ENCODE peak calls at places on chromosomes 11 and 22, in four cellular contexts. R, N, E and X are unnamed samples.

GRCh38 chr11:117870176-117870952 is 6.1 kb downstream of the FXYD6 start:
- DNase-seq in R (no peak), N (no peak), E (no peak), X (no peak)

GRCh38 chr11:119410501-119410900 is 12.5 kb downstream of the THY1 start:
- DNase-seq in R (no peak), N (no peak), E (no peak), X (no peak)

GRCh38 chr11:94142308-94143277 is 14.0 kb downstream of the PANX1 start:
- DNase-seq in R (no peak), N (no peak), E (no peak), X (no peak)

GRCh38 chr11:62536301-62536957 is 10.2 kb downstream of the AHNAK start:
- DNase-seq in R (no peak), N (no peak), E (no peak), X (no peak)

GRCh38 chr11:93236741-93237675 is 39.2 kb upstream of the SLC36A4 start:
- DNase-seq in R (peak; percentile 40), N (no peak), E (peak; percentile 64), X (no peak)

GRCh38 chr11:30596832-30597231 is 10.7 kb upstream of the MPPED2 start:
- DNase-seq in R (no peak), N (no peak), E (no peak), X (no peak)

GRCh38 chr22:46390652-46391301 is 55.3 kb downstream of the TRMU start:
- DNase-seq in R (peak; percentile 47), N (peak; percentile 56), E (peak; percentile 52), X (no peak)

GRCh38 chr11:82225930-82226329 is 507.7 kb downstream of the FAM181B start:
- DNase-seq in R (no peak), N (no peak), E (peak; percentile 17), X (no peak)

GRCh38 chr11:35064114-35064800 is 74.7 kb upstream of the CD44 start:
- DNase-seq in R (no peak), N (no peak), E (peak; percentile 92), X (no peak)

GRCh38 chr11:2663915-2664314 is 35.9 kb downstream of the KCNQ1OT1 start:
- DNase-seq in R (no peak), N (no peak), E (no peak), X (no peak)

GRCh38 chr11:2188745-2189144 is 17.1 kb upstream of the TH start:
- DNase-seq in R (no peak), N (no peak), E (no peak), X (no peak)

GRCh38 chr22:19959043-19959586 is 17.5 kb upstream of the TXNRD2 start:
- DNase-seq in R (peak; percentile 59), N (peak; percentile 80), E (peak; percentile 86), X (peak; percentile 95)

GRCh38 chr22:20509344-20510047 is 2.1 kb downstream of the MED15 start:
- DNase-seq in R (peak; percentile 79), N (no peak), E (peak; percentile 90), X (no peak)

GRCh38 chr22:40036591-40037225 is 42.0 kb downstream of the FAM83F start:
- DNase-seq in R (peak; percentile 33), N (no peak), E (peak; percentile 78), X (peak; percentile 44)

GRCh38 chr11:13776134-13776815 is 107.8 kb downstream of the FAR1 start:
- DNase-seq in R (no peak), N (no peak), E (no peak), X (no peak)

GRCh38 chr22:25113316-25113721 is 86.3 kb upstream of the CRYBB3 start:
- DNase-seq in R (no peak), N (peak; percentile 75), E (no peak), X (no peak)

GRCh38 chr11:19275496-19275895 is 34.8 kb upstream of the E2F8 start:
- DNase-seq in R (no peak), N (no peak), E (no peak), X (no peak)

GRCh38 chr11:121194731-121195596 is 93.9 kb downstream of the TECTA start:
- DNase-seq in R (peak; percentile 77), N (no peak), E (peak; percentile 83), X (peak; percentile 41)

GRCh38 chr11:65895482-65895981 is 4.7 kb downstream of the FOSL1 start:
- DNase-seq in R (no peak), N (no peak), E (no peak), X (no peak)

GRCh38 chr11:103325686-103326069 is 216.5 kb downstream of the DYNC2H1 start:
- DNase-seq in R (no peak), N (no peak), E (no peak), X (no peak)

GRCh38 chr11:119093951-119094815 is 7.5 kb downstream of the DPAGT1 start:
- DNase-seq in R (no peak), N (peak; percentile 72), E (peak; percentile 51), X (peak; percentile 33)

GRCh38 chr11:103109818-103110388 is 677 bp downstream of the DYNC2H1 start:
- DNase-seq in R (no peak), N (no peak), E (peak; percentile 55), X (no peak)

GRCh38 chr11:65444314-65445051 is 21.9 kb downstream of the NEAT1 start:
- DNase-seq in R (no peak), N (no peak), E (no peak), X (no peak)

GRCh38 chr11:100674212-100674611 is 12.9 kb upstream of the ARHGAP42 start:
- DNase-seq in R (no peak), N (no peak), E (no peak), X (no peak)

GRCh38 chr11:117126223-117126965 is 17.7 kb upstream of the PAFAH1B2 start:
- DNase-seq in R (no peak), N (no peak), E (no peak), X (no peak)

GRCh38 chr11:12832828-12833227 is 158.6 kb downstream of the TEAD1 start:
- DNase-seq in R (no peak), N (no peak), E (no peak), X (no peak)

GRCh38 chr11:62560566-62561103 is 13.1 kb downstream of the EEF1G start:
- DNase-seq in R (peak; percentile 91), N (peak; percentile 75), E (peak; percentile 96), X (peak; percentile 57)

GRCh38 chr11:48210052-48210451 is 6.6 kb upstream of the OR4B1 start:
- DNase-seq in R (no peak), N (no peak), E (peak; percentile 21), X (no peak)

GRCh38 chr11:84819128-84819527 is 808.0 kb downstream of the DLG2 start:
- DNase-seq in R (no peak), N (no peak), E (peak; percentile 20), X (no peak)

GRCh38 chr11:118530180-118530682 is 761 bp upstream of the TMEM25 start:
- DNase-seq in R (no peak), N (peak; percentile 66), E (peak; percentile 26), X (no peak)

GRCh38 chr22:27487600-27488450 is 313.7 kb downstream of the MN1 start:
- DNase-seq in R (no peak), N (no peak), E (no peak), X (no peak)

GRCh38 chr11:20158597-20159257 is 1.5 kb downstream of the DBX1 start:
- DNase-seq in R (peak; percentile 24), N (no peak), E (peak; percentile 33), X (peak; percentile 79)

GRCh38 chr11:122695076-122695620 is 39.6 kb downstream of the UBASH3B start:
- DNase-seq in R (no peak), N (no peak), E (no peak), X (no peak)

GRCh38 chr11:17535488-17535887 is 8.7 kb downstream of the USH1C start:
- DNase-seq in R (no peak), N (no peak), E (no peak), X (no peak)

GRCh38 chr22:39481054-39481453 is 21.0 kb upstream of the MIEF1 start:
- DNase-seq in R (no peak), N (no peak), E (no peak), X (no peak)

GRCh38 chr11:44332665-44333064 is 22.7 kb upstream of the ALX4 start:
- DNase-seq in R (no peak), N (no peak), E (no peak), X (no peak)

GRCh38 chr11:2077061-2077802 is 62.0 kb downstream of the IGF2 start:
- DNase-seq in R (no peak), N (no peak), E (no peak), X (no peak)

GRCh38 chr11:32115406-32115805 is 24.5 kb downstream of the RCN1 start:
- DNase-seq in R (no peak), N (no peak), E (no peak), X (no peak)
- TF ChIP-seq CTCF in R (no peak), N (no peak), E (peak; percentile 25), X (no peak)

GRCh38 chr11:59918987-59919589 is 19.1 kb upstream of the OOSP1 start:
- DNase-seq in R (peak; percentile 38), N (no peak), E (peak; percentile 77), X (no peak)
- TF ChIP-seq CTCF in R (peak; percentile 37), N (peak; percentile 23), E (peak; percentile 71), X (peak; percentile 73)

GRCh38 chr11:72353861-72354260 is 80.5 kb downstream of the CLPB start:
- DNase-seq in R (peak; percentile 21), N (no peak), E (peak; percentile 61), X (no peak)
- TF ChIP-seq CTCF in R (no peak), N (no peak), E (peak; percentile 56), X (peak; percentile 29)

GRCh38 chr11:9771126-9771624 is 107.3 kb downstream of the SWAP70 start:
- DNase-seq in R (no peak), N (no peak), E (no peak), X (no peak)
- TF ChIP-seq CTCF in R (no peak), N (no peak), E (no peak), X (no peak)

GRCh38 chr11:61429346-61429690 is 457 bp downstream of the CPSF7 start:
- DNase-seq in R (peak; percentile 28), N (peak; percentile 81), E (peak; percentile 66), X (peak; percentile 73)
- TF ChIP-seq CTCF in R (no peak), N (no peak), E (peak; percentile 23), X (peak; percentile 55)

DNA sequence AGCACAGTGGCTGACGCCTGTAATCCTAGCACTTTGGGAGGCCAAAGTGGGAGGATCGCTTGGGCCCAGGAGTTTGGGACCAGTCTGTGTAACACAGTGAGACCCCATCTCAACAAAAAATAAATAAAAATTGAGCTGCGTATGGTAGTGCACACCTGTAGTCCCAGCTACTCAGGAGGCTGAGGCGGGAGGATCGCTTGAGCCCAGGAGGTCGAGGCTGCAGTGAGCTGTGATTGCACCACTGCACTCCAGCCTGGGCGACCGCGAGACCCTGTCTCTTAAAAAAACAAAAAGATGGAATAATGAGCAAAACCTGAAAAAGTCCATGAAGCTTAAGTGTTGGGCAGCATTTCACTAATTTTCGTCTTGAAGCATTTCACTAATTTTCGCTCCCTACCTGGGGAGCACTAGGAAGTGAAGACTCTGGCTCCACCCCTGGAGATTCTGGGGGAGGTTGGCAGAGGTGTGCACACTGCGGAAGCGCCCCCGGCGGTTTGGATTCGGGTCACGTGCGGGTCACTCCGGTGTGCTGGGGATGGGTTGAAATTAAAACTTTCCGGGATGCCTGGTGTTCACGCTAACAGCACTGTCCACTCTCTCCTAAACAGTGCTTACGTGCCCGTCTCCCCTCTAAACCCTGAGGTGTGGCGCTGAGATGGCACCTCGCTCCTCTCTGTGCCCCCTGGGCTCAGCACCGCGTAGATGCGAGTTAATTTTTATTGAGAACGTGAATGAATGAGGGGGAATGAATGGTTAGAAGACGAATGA is 905 bp upstream of the NAA40 start:
- DNase-seq in R (no peak), N (peak; percentile 68), E (no peak), X (no peak)
- TF ChIP-seq CTCF in R (no peak), N (no peak), E (no peak), X (no peak)

GRCh38 chr22:31496007-31496734 is at the start of gene SFI1:
- DNase-seq in R (peak; percentile 84), N (peak; percentile 96), E (peak; percentile 96), X (peak; percentile 85)
- TF ChIP-seq CTCF in R (peak; percentile 25), N (no peak), E (peak; percentile 47), X (peak; percentile 47)